ENCODE peak calls at places on chromosome X, in ten cellular contexts. I is NT2/D1; R is small intestine; F is activated naive CD4-positive, alpha-beta T cell treated with Interleukin-2 at 50 U/mL for 16 hours; B is GM20000; T is HEK293T; O is fibroblast of lung; W is NCI-H2029 treated with DMSO at 0.1 percent for 48 hours; H is ovary; L is KG1. M is an unnamed sample.
A peak's percentile ranks its signal among the peaks of the same experiment; 100 is the strongest.

GRCh38 chrX:30888526-30889146 is 418 bp downstream of the TAB3 start:
- DNase-seq in L (no peak), W (no peak), B (no peak), R (peak; percentile 19), O (peak; percentile 5), I (peak; percentile 5), F (peak; percentile 27), T (peak; percentile 17), H (peak; percentile 20), M (no peak)

GRCh38 chrX:150772150-150772970 is 79.2 kb downstream of the MTMR1 start:
- DNase-seq in O (peak; percentile 57), L (no peak), H (peak; percentile 68), F (peak; percentile 79), W (peak; percentile 16), B (peak; percentile 77), T (peak; percentile 90), I (peak; percentile 43), R (peak; percentile 55), M (peak; percentile 82)

GRCh38 chrX:1521459-1521956 is 15.5 kb downstream of the P2RY8 start:
- DNase-seq in L (peak; percentile 55), T (no peak), F (peak; percentile 72), I (peak; percentile 42), W (no peak), B (peak; percentile 81), O (no peak), R (no peak), H (no peak), M (no peak)

GRCh38 chrX:114582264-114582632 is 1.6 kb upstream of the HTR2C start:
- DNase-seq in I (no peak), R (no peak), T (no peak), L (no peak), H (no peak), F (no peak), O (no peak), W (no peak), B (no peak), M (no peak)

GRCh38 chrX:114162068-114162735 is 421.7 kb upstream of the HTR2C start:
- DNase-seq in L (no peak), W (no peak), F (no peak), I (peak; percentile 13), R (no peak), T (peak; percentile 54), H (no peak), O (no peak), B (no peak), M (no peak)

GRCh38 chrX:70016513-70016912 is 33.2 kb downstream of the AWAT2 start:
- DNase-seq in T (no peak), W (no peak), L (no peak), B (no peak), F (no peak), I (no peak), H (no peak), R (no peak), O (no peak), M (no peak)

GRCh38 chrX:97691901-97692455 is 808.3 kb downstream of the RPA4 start:
- DNase-seq in R (no peak), I (no peak), H (no peak), B (no peak), W (no peak), O (no peak), T (no peak), F (no peak), L (no peak), M (no peak)

GRCh38 chrX:11398785-11399184 is 105.6 kb downstream of the AMELX start:
- DNase-seq in B (no peak), T (no peak), O (peak; percentile 47), F (no peak), H (no peak), R (no peak), I (no peak), L (no peak), W (no peak), M (no peak)

GRCh38 chrX:21779095-21779494 is 21.2 kb upstream of the SMPX start:
- DNase-seq in B (no peak), F (no peak), R (no peak), H (no peak), T (no peak), I (no peak), L (no peak), W (no peak), O (no peak), M (no peak)

GRCh38 chrX:110442631-110443030 is 84.0 kb downstream of the RTL9 start:
- DNase-seq in R (peak; percentile 2), L (peak; percentile 0), I (no peak), O (peak; percentile 10), T (peak; percentile 70), W (no peak), B (peak; percentile 9), F (no peak), H (no peak), M (no peak)

GRCh38 chrX:20011608-20012007 is 20.7 kb upstream of the BCLAF3 start:
- DNase-seq in L (no peak), T (no peak), B (no peak), H (no peak), W (no peak), R (no peak), F (no peak), I (no peak), O (no peak), M (no peak)

GRCh38 chrX:154378059-154378798 is 866 bp upstream of the EMD start:
- DNase-seq in L (peak; percentile 97), R (no peak), T (no peak), I (no peak), O (peak; percentile 49), W (no peak), F (peak; percentile 36), H (peak; percentile 68), B (peak; percentile 89), M (peak; percentile 67)

M was measured in heart right ventricle.